ENCODE peak calls at places on chromosomes 12 and 14, in six cellular contexts. Q is uterus, N is ovary, R is esophagus squamous epithelium, A is A549, E is stomach. O is an unnamed sample. For H3K9me3, the result is how much of the 10 kb centered on the place peaks cover.

GRCh38 chr14:91116913-91117588 is 3.2 kb downstream of the DGLUCY start:
- DNase-seq in Q (no peak), N (no peak), R (no peak), A (no peak), E (no peak), O (no peak)

GRCh38 chr14:77607741-77608302 is 8.6 kb downstream of the SPTLC2 start:
- DNase-seq in Q (no peak), N (no peak), R (no peak), A (no peak), E (no peak), O (no peak)

GRCh38 chr14:65840786-65841185 is 428.3 kb downstream of the FUT8 start:
- DNase-seq in Q (no peak), N (no peak), R (no peak), A (no peak), E (no peak), O (no peak)

GRCh38 chr12:42990387-42990786 is 400.8 kb upstream of the PRICKLE1 start:
- DNase-seq in Q (no peak), N (no peak), R (no peak), A (no peak), E (no peak), O (no peak)

GRCh38 chr14:65142429-65142828 is 40.1 kb upstream of the MAX start:
- DNase-seq in Q (no peak), N (no peak), R (no peak), A (no peak), E (no peak), O (no peak)

GRCh38 chr14:96757456-96757855 is 39.7 kb upstream of the VRK1 start:
- DNase-seq in Q (no peak), N (no peak), R (no peak), A (no peak), E (no peak), O (no peak)

GRCh38 chr12:65595016-65595560 is 229.2 kb upstream of the HMGA2 start:
- DNase-seq in Q (no peak), N (no peak), R (no peak), A (no peak), E (no peak), O (no peak)

GRCh38 chr12:53623986-53624385 is 2.2 kb downstream of the ATF7 start:
- DNase-seq in Q (peak), N (peak), R (no peak), A (no peak), E (no peak), O (no peak)

GRCh38 chr12:18719922-18720321 is 17.9 kb downstream of the PLCZ1 start:
- DNase-seq in Q (no peak), N (no peak), R (no peak), A (no peak), E (no peak), O (no peak)

GRCh38 chr14:53979747-53980642 is 23.4 kb upstream of the BMP4 start:
- DNase-seq in Q (no peak), N (peak), R (no peak), A (no peak), E (no peak), O (peak)

GRCh38 chr14:99615497-99616245 is 11.7 kb upstream of the CCDC85C start:
- DNase-seq in Q (no peak), N (no peak), R (no peak), A (no peak), E (no peak), O (no peak)

GRCh38 chr12:27571463-27571862 is 47.5 kb downstream of the PPFIBP1 start:
- DNase-seq in Q (no peak), N (no peak), R (no peak), A (no peak), E (no peak), O (no peak)

GRCh38 chr12:119835068-119835467 is 42.1 kb downstream of the CIT start:
- DNase-seq in Q (no peak), N (no peak), R (no peak), A (no peak), E (no peak), O (no peak)

GRCh38 chr14:22388669-22389625 is 200.1 kb downstream of the DAD1 start:
- DNase-seq in Q (peak), N (no peak), R (no peak), A (peak), E (no peak), O (no peak)

GRCh38 chr14:96649327-96649601 is 147.1 kb downstream of the PAPOLA start:
- DNase-seq in Q (no peak), N (no peak), R (no peak), A (no peak), E (peak), O (no peak)

GRCh38 chr12:53725824-53726223 is 1.4 kb downstream of the CALCOCO1 start:
- DNase-seq in Q (no peak), N (no peak), R (no peak), A (no peak), E (peak), O (no peak)

GRCh38 chr14:71692496-71692895 is 239.7 kb upstream of the RGS6 start:
- DNase-seq in Q (no peak), N (no peak), R (no peak), A (no peak), E (no peak), O (no peak)

GRCh38 chr12:98418357-98419075 is 96.9 kb upstream of the TMPO start:
- DNase-seq in Q (peak), N (peak), R (peak), A (peak), E (peak), O (peak)

GRCh38 chr14:76101384-76101783 is 50.3 kb upstream of the GPATCH2L start:
- DNase-seq in Q (no peak), N (no peak), R (no peak), A (no peak), E (no peak), O (no peak)

GRCh38 chr12:127083028-127083949 is 1183.7 kb upstream of the TMEM132C start:
- DNase-seq in Q (peak), N (no peak), R (no peak), A (peak), E (no peak), O (no peak)

GRCh38 chr14:65243766-65244442 is 141.6 kb upstream of the MAX start:
- DNase-seq in Q (no peak), N (no peak), R (no peak), A (no peak), E (no peak), O (no peak)

GRCh38 chr14:56902413-56902812 is 92.1 kb upstream of the OTX2 start:
- DNase-seq in Q (no peak), N (no peak), R (no peak), A (no peak), E (no peak), O (no peak)

GRCh38 chr14:34081576-34082136 is 130.8 kb upstream of the EGLN3 start:
- DNase-seq in Q (no peak), N (no peak), R (no peak), A (peak), E (peak), O (no peak)

GRCh38 chr12:119695034-119695433 is 27.1 kb downstream of the PRKAB1 start:
- DNase-seq in Q (no peak), N (no peak), R (no peak), A (peak), E (no peak), O (no peak)

GRCh38 chr12:9919443-9919842 is 12.7 kb downstream of the CLEC2A start:
- DNase-seq in Q (no peak), N (no peak), R (no peak), A (no peak), E (no peak), O (no peak)

GRCh38 chr12:129719426-129719825 is 184.4 kb downstream of the TMEM132D start:
- DNase-seq in Q (no peak), N (no peak), R (no peak), A (no peak), E (no peak), O (no peak)

GRCh38 chr12:20567413-20567812 is 127.7 kb upstream of the SLCO1C1 start:
- DNase-seq in Q (no peak), N (no peak), R (no peak), A (no peak), E (no peak), O (no peak)

GRCh38 chr14:99573000-99573330 is 31.0 kb downstream of the CCDC85C start:
- DNase-seq in Q (no peak), N (no peak), R (no peak), A (no peak), E (no peak), O (no peak)

GRCh38 chr14:93788557-93789365 is 476 bp upstream of the PRIMA1 start:
- DNase-seq in Q (peak), N (peak), R (no peak), A (peak), E (peak), O (no peak)

GRCh38 chr14:61599959-61600358 is 95.4 kb upstream of the HIF1A start:
- DNase-seq in Q (no peak), N (no peak), R (no peak), A (no peak), E (no peak), O (no peak)

GRCh38 chr12:82359115-82359478 is 768 bp downstream of the METTL25 start:
- DNase-seq in Q (no peak), N (peak), R (no peak), A (no peak), E (no peak), O (peak)

GRCh38 chr14:104546021-104546491 is 33.5 kb upstream of the C14orf180 start:
- DNase-seq in Q (no peak), N (no peak), R (no peak), A (no peak), E (no peak), O (no peak)

GRCh38 chr12:93714382-93714781 is 37.2 kb downstream of the CRADD start:
- DNase-seq in Q (peak), N (no peak), R (no peak), A (no peak), E (no peak), O (no peak)

GRCh38 chr14:89600029-89600428 is 183.0 kb upstream of the FOXN3 start:
- DNase-seq in Q (no peak), N (no peak), R (no peak), A (no peak), E (no peak), O (no peak)
- H3K9me3 ChIP-seq in Q (under half), N (under half), R (under half), A (under half), E (under half), O (under half)

GRCh38 chr14:106268013-106268727 is 741.8 kb downstream of the TMEM121 start:
- DNase-seq in Q (no peak), N (no peak), R (no peak), A (no peak), E (peak), O (no peak)

GRCh38 chr14:106269029-106269428 is 742.6 kb downstream of the TMEM121 start:
- DNase-seq in Q (no peak), N (no peak), R (no peak), A (no peak), E (no peak), O (no peak)

DNA sequence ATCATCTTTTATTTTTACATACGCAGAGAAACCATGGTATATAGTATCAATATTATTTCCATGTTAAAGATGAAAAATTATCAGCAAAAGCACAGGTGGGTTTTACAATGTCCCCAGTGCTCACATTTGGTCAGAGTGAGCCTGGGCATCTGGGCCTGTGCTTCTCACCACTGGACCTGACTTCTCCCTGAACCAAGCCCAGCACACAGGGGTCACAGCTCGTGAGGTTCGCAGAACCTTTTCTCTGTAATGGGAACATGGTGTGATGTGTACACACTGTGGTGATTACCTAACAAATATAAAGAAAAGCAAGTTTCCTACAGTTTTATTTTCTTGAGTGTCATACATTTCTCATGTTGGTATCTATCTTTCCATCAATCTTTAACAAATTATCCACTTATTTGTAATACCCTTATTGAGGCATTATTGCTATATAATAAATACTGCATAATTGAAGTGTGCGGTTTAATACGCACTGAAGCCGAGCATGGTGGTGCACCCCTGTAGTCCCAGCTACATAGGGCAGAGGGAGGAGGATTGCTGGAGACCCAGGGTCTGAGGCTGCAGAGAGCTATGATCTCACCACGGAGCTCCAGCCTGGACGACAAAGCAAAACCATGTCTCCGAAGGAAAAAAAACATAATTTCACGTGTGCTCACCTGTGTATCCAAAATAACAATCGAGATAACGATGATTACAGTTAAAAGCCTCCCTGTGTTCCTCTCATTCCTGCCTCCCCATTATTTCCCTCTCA is 743.2 kb downstream of the TMEM121 start:
- DNase-seq in Q (no peak), N (no peak), R (no peak), A (no peak), E (no peak), O (no peak)
- H3K9me3 ChIP-seq in Q (under half), N (under half), R (under half), A (under half), E (under half), O (under half)

GRCh38 chr14:19729763-19730162 is 13.6 kb upstream of the OR4Q3 start:
- DNase-seq in Q (no peak), N (no peak), R (no peak), A (no peak), E (no peak), O (no peak)

GRCh38 chr14:19729359-19729758 is 14.0 kb upstream of the OR4Q3 start:
- DNase-seq in Q (no peak), N (no peak), R (no peak), A (no peak), E (no peak), O (no peak)
- H3K9me3 ChIP-seq in Q (under half), N (under half), R (under half), A (under half), E (half or more), O (under half)

GRCh38 chr14:106850913-106851825 is 1324.8 kb downstream of the TMEM121 start:
- DNase-seq in Q (no peak), N (no peak), R (no peak), A (no peak), E (no peak), O (no peak)
- H3K9me3 ChIP-seq in Q (under half), N (under half), R (under half), A (under half), E (under half), O (under half)

DNA sequence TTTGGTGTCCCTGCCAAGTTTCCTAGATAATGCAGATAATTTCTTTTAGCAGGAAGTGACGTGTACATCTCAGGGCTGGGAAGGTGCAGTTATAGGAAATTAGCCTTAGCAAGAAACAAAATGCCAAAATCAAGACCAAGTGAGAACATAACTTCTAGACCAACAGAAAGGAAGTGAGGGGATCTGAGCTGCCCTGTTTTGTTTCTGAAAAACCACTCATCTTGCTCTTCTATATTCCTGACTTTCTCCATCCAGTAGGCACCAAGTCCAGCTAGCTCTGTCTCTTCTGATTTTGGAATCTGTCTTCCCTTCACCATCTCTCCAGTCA is 23.9 kb upstream of the DUSP6 start:
- DNase-seq in Q (no peak), N (no peak), R (no peak), A (no peak), E (no peak), O (no peak)
- H3K9me3 ChIP-seq in Q (under half), N (under half), R (under half), A (under half), E (under half), O (under half)